ENCODE peak calls at places on chromosomes 13 and 19, in nine cellular contexts. A is fibroblast of lung, G is heart left ventricle, J is cardiac muscle cell, L is ovary, U is ascending aorta, R is heart right ventricle, I is tibial artery, N is neural progenitor cell. C is an unnamed sample. For H3K36me3, the result is how much of the 10 kb centered on the place peaks cover.

GRCh38 chr19:10748195-10748923 is 30.5 kb downstream of the DNM2 start:
- DNase-seq in I (no peak), U (no peak), A (no peak), N (no peak), J (no peak), R (no peak), L (no peak), G (no peak), C (peak)

GRCh38 chr19:29757551-29757950 is 42.5 kb upstream of the C19orf12 start:
- DNase-seq in U (no peak), I (no peak), L (no peak), R (no peak), A (no peak), G (no peak), N (no peak), J (no peak), C (no peak)

GRCh38 chr13:114121496-114122466 is 10.6 kb downstream of the RASA3 start:
- DNase-seq in I (no peak), G (no peak), U (no peak), J (no peak), N (peak), L (no peak), R (no peak), A (no peak), C (peak)

GRCh38 chr13:97648171-97648880 is 214.4 kb downstream of the RAP2A start:
- DNase-seq in J (no peak), N (no peak), A (peak), G (no peak), U (no peak), L (no peak), I (no peak), R (no peak), C (no peak)

GRCh38 chr13:63351081-63351480 is 1935.4 kb upstream of the PCDH20 start:
- DNase-seq in U (no peak), N (no peak), J (no peak), L (no peak), I (no peak), A (peak), G (no peak), R (no peak), C (no peak)

GRCh38 chr19:16605552-16605951 is 22.5 kb downstream of the MED26 start:
- DNase-seq in L (no peak), R (no peak), G (no peak), I (no peak), N (no peak), U (no peak), A (no peak), J (no peak), C (no peak)

GRCh38 chr13:60646600-60646999 is 249.6 kb downstream of the TDRD3 start:
- DNase-seq in U (no peak), I (no peak), G (no peak), N (peak), J (no peak), L (no peak), A (no peak), R (no peak), C (no peak)

GRCh38 chr19:23527797-23528196 is 132.5 kb upstream of the ZNF91 start:
- DNase-seq in N (no peak), L (no peak), U (no peak), A (no peak), I (no peak), R (no peak), G (no peak), J (no peak), C (no peak)

GRCh38 chr19:16591803-16592556 is 19.8 kb upstream of the SLC35E1 start:
- DNase-seq in R (no peak), G (no peak), A (no peak), J (no peak), N (no peak), U (no peak), L (no peak), I (no peak), C (no peak)

GRCh38 chr19:45883881-45884681 is 1.9 kb downstream of the IRF2BP1 start:
- DNase-seq in I (no peak), G (no peak), N (no peak), A (no peak), U (no peak), L (peak), J (no peak), R (no peak), C (peak)

GRCh38 chr13:101996906-101997408 is 404.9 kb downstream of the FGF14 start:
- DNase-seq in R (no peak), G (no peak), U (no peak), I (no peak), N (no peak), A (no peak), J (no peak), L (no peak), C (no peak)

GRCh38 chr13:109336730-109337129 is 449.7 kb downstream of the IRS2 start:
- DNase-seq in A (peak), J (no peak), I (no peak), R (no peak), L (no peak), U (no peak), N (no peak), G (no peak), C (no peak)

GRCh38 chr13:23934481-23934880 is 37.2 kb upstream of the C1QTNF9B start:
- DNase-seq in N (no peak), L (no peak), U (no peak), I (no peak), J (no peak), G (no peak), A (peak), R (no peak), C (no peak)

GRCh38 chr13:59643906-59644626 is 519.7 kb downstream of the DIAPH3 start:
- DNase-seq in L (no peak), J (no peak), I (no peak), N (no peak), U (no peak), G (no peak), A (no peak), R (no peak), C (no peak)

GRCh38 chr19:54388001-54388802 is 23.5 kb upstream of the LAIR1 start:
- DNase-seq in R (no peak), I (peak), N (no peak), G (peak), L (no peak), J (no peak), U (no peak), A (no peak), C (no peak)

GRCh38 chr13:25803626-25804025 is 248.2 kb downstream of the SHISA2 start:
- DNase-seq in G (no peak), L (no peak), N (no peak), A (no peak), R (no peak), U (no peak), J (no peak), I (no peak), C (no peak)

GRCh38 chr13:77533875-77534788 is 1.4 kb upstream of the SCEL start:
- DNase-seq in A (no peak), L (no peak), N (no peak), U (no peak), J (no peak), G (no peak), I (no peak), R (no peak), C (no peak)

GRCh38 chr19:42532881-42533280 is 4.6 kb upstream of the CEACAM1 start:
- DNase-seq in I (no peak), J (no peak), A (no peak), G (no peak), U (no peak), R (no peak), L (no peak), N (no peak), C (no peak)

GRCh38 chr19:18443831-18444230 is 5.9 kb upstream of the ISYNA1 start:
- DNase-seq in N (no peak), G (no peak), J (no peak), A (no peak), R (no peak), I (no peak), U (no peak), L (no peak), C (no peak)

GRCh38 chr13:96025283-96025682 is 27.9 kb downstream of the UGGT2 start:
- DNase-seq in U (no peak), A (peak), J (no peak), G (no peak), I (no peak), N (no peak), R (no peak), L (no peak), C (no peak)

GRCh38 chr19:48479686-48480085 is 10.5 kb downstream of the CYTH2 start:
- DNase-seq in N (no peak), R (no peak), I (no peak), J (no peak), U (no peak), G (no peak), L (no peak), A (no peak), C (no peak)

GRCh38 chr19:48477067-48477685 is 8.0 kb downstream of the CYTH2 start:
- DNase-seq in G (no peak), A (no peak), L (no peak), R (no peak), U (no peak), I (no peak), J (no peak), N (no peak), C (no peak)

GRCh38 chr19:48478339-48479061 is 9.3 kb downstream of the CYTH2 start:
- DNase-seq in I (no peak), J (no peak), R (no peak), N (no peak), G (no peak), A (no peak), L (no peak), U (no peak), C (no peak)

GRCh38 chr19:48476176-48476575 is 7.0 kb downstream of the CYTH2 start:
- DNase-seq in L (no peak), G (no peak), I (no peak), J (no peak), U (no peak), N (no peak), A (no peak), R (no peak), C (no peak)

DNA sequence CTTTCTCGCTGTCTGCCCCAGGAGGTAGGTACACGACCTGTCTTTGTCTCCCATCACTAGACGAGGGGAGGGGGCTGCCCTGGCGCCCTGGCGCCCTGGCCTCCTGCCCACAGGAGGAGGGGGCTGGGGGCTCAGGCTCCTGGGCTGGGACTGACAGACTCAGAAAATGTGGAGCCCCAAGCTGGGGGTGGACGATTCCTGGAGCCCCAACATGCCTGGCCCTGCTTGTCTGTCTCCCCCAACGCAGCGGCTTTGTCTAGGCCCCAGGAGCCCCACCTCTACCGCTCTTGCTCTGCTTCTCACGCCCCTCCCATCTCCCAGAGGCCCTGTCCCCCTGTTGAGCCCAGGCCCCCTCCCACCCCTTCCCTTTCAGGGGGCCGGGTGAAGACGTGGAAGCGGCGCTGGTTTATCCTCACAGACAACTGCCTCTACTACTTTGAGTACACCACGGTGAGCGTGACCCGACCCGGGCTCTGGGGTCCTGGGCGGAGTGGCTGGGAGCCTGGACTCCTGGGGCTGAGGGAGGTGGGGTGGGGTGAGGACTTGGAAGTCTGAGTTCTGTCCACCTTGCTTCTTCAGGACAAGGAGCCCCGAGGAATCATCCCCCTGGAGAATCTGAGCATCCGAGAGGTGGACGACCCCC is 8.6 kb downstream of the CYTH2 start:
- DNase-seq in A (no peak), G (no peak), U (no peak), L (no peak), I (no peak), R (no peak), J (no peak), N (no peak), C (no peak)
- H3K36me3 ChIP-seq in A (under half), G (half or more), U (half or more), L (under half), I (half or more), R (under half), J (under half), N (under half), C (under half)

GRCh38 chr19:7919681-7920519 is at the start of gene SNAPC2:
- DNase-seq in A (peak), N (peak), L (peak), G (peak), I (peak), R (peak), J (peak), U (peak), C (peak)
- TF ChIP-seq CTCF in A (no peak), N (peak), L (no peak), G (no peak), I (no peak), R (no peak), J (no peak), U (no peak), C (no peak)

DNA sequence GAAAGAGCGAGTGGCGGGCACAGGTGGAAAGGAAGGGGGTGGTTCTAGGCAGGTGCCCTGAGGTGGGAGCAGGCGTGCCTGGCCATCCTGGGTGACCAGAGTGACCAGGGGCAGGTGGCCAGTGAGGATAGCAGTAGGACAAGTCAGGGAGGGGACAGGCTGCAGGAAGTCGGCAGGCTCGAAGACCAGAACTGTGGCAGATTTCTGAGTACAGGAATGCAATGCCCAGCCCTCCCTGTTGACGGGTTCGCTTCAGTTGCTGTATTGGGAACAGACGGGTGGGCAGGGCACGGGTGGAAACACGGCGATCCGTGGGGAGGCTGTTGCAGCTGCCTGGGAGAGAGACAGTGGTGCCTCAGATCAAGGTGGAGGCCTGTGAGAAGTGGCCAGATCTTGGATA is 1.9 kb downstream of the ZNF628 start:
- DNase-seq in R (no peak), I (no peak), U (no peak), N (no peak), L (no peak), J (no peak), A (no peak), G (no peak), C (peak)
- H3K36me3 ChIP-seq in R (under half), I (under half), U (under half), N (under half), L (under half), J (under half), A (under half), G (under half), C (under half)

GRCh38 chr19:8194528-8195275 is 14.5 kb upstream of the CERS4 start:
- DNase-seq in N (no peak), U (no peak), I (no peak), G (peak), L (no peak), R (no peak), J (no peak), A (no peak), C (no peak)
- TF ChIP-seq CTCF in N (no peak), U (no peak), I (no peak), G (no peak), L (no peak), R (no peak), J (no peak), A (no peak), C (no peak)

DNA sequence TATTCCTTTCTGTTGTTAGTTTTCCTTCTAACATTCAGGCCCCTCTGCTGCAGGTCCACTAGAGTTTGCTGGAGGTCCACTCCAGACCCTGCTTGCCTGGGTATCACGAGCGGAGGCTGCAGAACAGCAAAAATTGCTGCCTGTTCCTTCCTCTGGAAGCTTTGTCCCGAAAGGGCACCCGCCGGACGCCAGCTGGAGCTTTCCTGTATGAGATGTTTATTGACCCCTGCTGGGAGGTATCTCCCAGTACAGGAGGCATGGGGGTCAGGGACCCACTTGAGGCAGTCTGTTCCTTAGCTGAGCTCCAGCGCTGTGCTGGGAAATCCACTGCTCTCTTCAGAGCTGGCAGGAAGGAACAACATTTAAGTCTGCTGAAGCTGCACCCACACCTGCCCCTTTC is 259.1 kb downstream of the SLC7A1 start:
- DNase-seq in G (no peak), U (no peak), I (no peak), N (no peak), J (no peak), R (no peak), A (no peak), L (no peak), C (no peak)
- H3K36me3 ChIP-seq in G (under half), U (under half), I (under half), N (under half), J (under half), R (under half), A (under half), L (under half), C (under half)

GRCh38 chr13:110618167-110618566 is 2.8 kb downstream of the NAXD start:
- DNase-seq in U (no peak), L (no peak), G (no peak), J (no peak), I (no peak), A (peak), N (no peak), R (no peak), C (no peak)
- TF ChIP-seq CTCF in U (no peak), L (no peak), G (no peak), J (no peak), I (no peak), A (no peak), N (no peak), R (no peak), C (no peak)